ENCODE peak calls at places on chromosomes 5 and 9, in six cellular contexts. W is adipocyte; C is breast epithelium; E is Caki2; I is activated CD8-positive, alpha-beta memory T cell treated with anti-CD3 and anti-CD28 coated beads for 48 hours; L is mucosa of descending colon. D is an unnamed sample.

GRCh38 chr5:128763324-128763723 is 202.0 kb upstream of the SLC27A6 start:
- DNase-seq in C (no peak), E (no peak), I (no peak), W (no peak), L (no peak), D (no peak)

GRCh38 chr5:57072218-57072892 is 101.5 kb upstream of the GPBP1 start:
- DNase-seq in I (no peak), E (no peak), L (no peak), W (no peak), C (no peak), D (no peak)

GRCh38 chr9:90921104-90921503 is 119.5 kb downstream of the SYK start:
- DNase-seq in L (no peak), C (peak; percentile 95), W (peak; percentile 14), E (no peak), I (no peak), D (no peak)

GRCh38 chr5:74581988-74582365 is 58.6 kb downstream of the ENC1 start:
- DNase-seq in E (no peak), W (no peak), I (no peak), L (peak; percentile 73), C (no peak), D (peak; percentile 52)

GRCh38 chr5:172293054-172293744 is 9.6 kb upstream of the UBTD2 start:
- DNase-seq in E (peak; percentile 70), L (peak; percentile 71), I (peak; percentile 30), W (peak; percentile 91), C (peak; percentile 56), D (peak; percentile 54)

GRCh38 chr5:145629047-145629446 is 206.1 kb downstream of the PRELID2 start:
- DNase-seq in E (no peak), I (no peak), C (no peak), W (no peak), L (no peak), D (no peak)

GRCh38 chr9:136050266-136050705 is 44.8 kb downstream of the NACC2 start:
- DNase-seq in C (no peak), L (no peak), W (no peak), E (no peak), I (no peak), D (no peak)

GRCh38 chr5:122608222-122608621 is 166.7 kb upstream of the SNX2 start:
- DNase-seq in E (no peak), C (no peak), L (no peak), I (no peak), W (no peak), D (no peak)

GRCh38 chr9:131169567-131169966 is 44.2 kb downstream of the NUP214 start:
- DNase-seq in W (no peak), C (no peak), L (no peak), I (no peak), E (no peak), D (no peak)

GRCh38 chr5:115736004-115736689 is 80.3 kb downstream of the CDO1 start:
- DNase-seq in W (peak; percentile 57), E (no peak), I (no peak), C (no peak), L (no peak), D (no peak)

GRCh38 chr9:5630038-5630507 is 1.2 kb downstream of the RIC1 start:
- DNase-seq in L (peak; percentile 33), W (peak; percentile 73), I (no peak), C (no peak), E (peak; percentile 41), D (no peak)

GRCh38 chr5:139577689-139578347 is 16.7 kb downstream of the UBE2D2 start:
- DNase-seq in E (no peak), I (no peak), C (no peak), L (no peak), W (no peak), D (no peak)

GRCh38 chr5:155826947-155827815 is 499.8 kb upstream of the SGCD start:
- DNase-seq in W (no peak), E (no peak), C (no peak), I (no peak), L (no peak), D (no peak)

GRCh38 chr9:71755869-71756268 is 12.4 kb downstream of the CEMIP2 start:
- DNase-seq in L (no peak), E (no peak), C (no peak), I (no peak), W (no peak), D (no peak)

GRCh38 chr9:128251701-128252100 is 24.1 kb downstream of the GOLGA2 start:
- DNase-seq in E (no peak), C (no peak), I (no peak), W (peak; percentile 12), L (no peak), D (no peak)

GRCh38 chr5:73039082-73039481 is 81.3 kb upstream of the TMEM171 start:
- DNase-seq in W (peak; percentile 19), L (no peak), E (no peak), I (no peak), C (no peak), D (no peak)

GRCh38 chr5:115456056-115456455 is 88.5 kb downstream of the FEM1C start:
- DNase-seq in C (no peak), I (no peak), W (no peak), L (no peak), E (no peak), D (no peak)

GRCh38 chr5:137141779-137142178 is 357.3 kb downstream of the SPOCK1 start:
- DNase-seq in W (peak; percentile 13), L (no peak), I (no peak), C (no peak), E (no peak), D (no peak)

GRCh38 chr5:179297026-179297425 is 48.2 kb downstream of the ADAMTS2 start:
- DNase-seq in C (no peak), I (no peak), L (no peak), W (no peak), E (no peak), D (no peak)

GRCh38 chr9:129262261-129262660 is 84.2 kb upstream of the IER5L start:
- DNase-seq in L (no peak), C (no peak), W (no peak), I (no peak), E (no peak), D (no peak)

GRCh38 chr9:75372499-75373268 is 284.4 kb downstream of the OSTF1 start:
- DNase-seq in W (no peak), C (no peak), I (no peak), E (no peak), L (no peak), D (no peak)

GRCh38 chr9:131398204-131398603 is 4.3 kb downstream of the PRRC2B start:
- DNase-seq in I (no peak), C (peak; percentile 50), L (no peak), E (no peak), W (no peak), D (no peak)

GRCh38 chr9:35683323-35683722 is 6.4 kb downstream of the TPM2 start:
- DNase-seq in W (no peak), L (no peak), I (no peak), E (no peak), C (no peak), D (no peak)

GRCh38 chr9:72038890-72039410 is 21.5 kb downstream of the C9orf57 start:
- DNase-seq in I (peak; percentile 52), W (peak; percentile 87), E (peak; percentile 78), C (peak; percentile 41), L (peak; percentile 86), D (peak; percentile 56)

GRCh38 chr5:142011572-142012185 is 1.1 kb downstream of the GNPDA1 start:
- DNase-seq in E (no peak), I (no peak), L (no peak), W (no peak), C (no peak), D (no peak)

GRCh38 chr5:149181702-149182101 is 40.4 kb downstream of the ABLIM3 start:
- DNase-seq in E (no peak), I (no peak), W (no peak), L (no peak), C (no peak), D (no peak)

GRCh38 chr9:115877852-115878450 is 275.6 kb upstream of the PAPPA start:
- DNase-seq in L (no peak), C (no peak), W (no peak), I (no peak), E (no peak), D (no peak)

GRCh38 chr9:14270358-14271077 is 43.4 kb downstream of the NFIB start:
- DNase-seq in L (no peak), C (no peak), I (no peak), E (no peak), W (peak; percentile 89), D (no peak)

D was measured in left colon.